ENCODE peak calls at places on chromosomes 11 and 22, in six cellular contexts. One of them, this sample, is unnamed.

GRCh38 chr22:36846949-36847348 is 13.9 kb upstream of the NCF4 start:
- DNase-seq in PC-3: no peak
- DNase-seq in HCT116: no peak
- DNase-seq in MM.1S: no peak
- DNase-seq in GM23338: no peak
- DNase-seq in hepatocyte: no peak
- DNase-seq in this sample: no peak

GRCh38 chr11:93100211-93100610 is 97.6 kb downstream of the SLC36A4 start:
- DNase-seq in PC-3: no peak
- DNase-seq in HCT116: no peak
- DNase-seq in MM.1S: no peak
- DNase-seq in GM23338: no peak
- DNase-seq in hepatocyte: no peak
- DNase-seq in this sample: no peak

GRCh38 chr22:44931077-44931540 is 78.7 kb downstream of the PHF21B start:
- DNase-seq in PC-3: no peak
- DNase-seq in HCT116: no peak
- DNase-seq in MM.1S: no peak
- DNase-seq in GM23338: no peak
- DNase-seq in hepatocyte: peak
- DNase-seq in this sample: no peak

GRCh38 chr22:28424427-28425080 is 255.1 kb downstream of the TTC28 start:
- DNase-seq in PC-3: peak
- DNase-seq in HCT116: no peak
- DNase-seq in MM.1S: no peak
- DNase-seq in GM23338: no peak
- DNase-seq in hepatocyte: no peak
- DNase-seq in this sample: no peak

GRCh38 chr11:23391031-23391430 is 530.8 kb upstream of the CCDC179 start:
- DNase-seq in PC-3: no peak
- DNase-seq in HCT116: no peak
- DNase-seq in MM.1S: no peak
- DNase-seq in GM23338: no peak
- DNase-seq in hepatocyte: no peak
- DNase-seq in this sample: no peak

GRCh38 chr22:35913925-35914324 is 114.7 kb downstream of the RBFOX2 start:
- DNase-seq in PC-3: no peak
- DNase-seq in HCT116: no peak
- DNase-seq in MM.1S: no peak
- DNase-seq in GM23338: no peak
- DNase-seq in hepatocyte: no peak
- DNase-seq in this sample: no peak

GRCh38 chr11:86396403-86396802 is 21.7 kb downstream of the CCDC81 start:
- DNase-seq in PC-3: peak
- DNase-seq in HCT116: no peak
- DNase-seq in MM.1S: no peak
- DNase-seq in GM23338: no peak
- DNase-seq in hepatocyte: no peak
- DNase-seq in this sample: no peak

GRCh38 chr11:111329306-111330204 is 31.2 kb downstream of the POU2AF3 start:
- DNase-seq in PC-3: no peak
- DNase-seq in HCT116: no peak
- DNase-seq in MM.1S: no peak
- DNase-seq in GM23338: no peak
- DNase-seq in hepatocyte: no peak
- DNase-seq in this sample: no peak

GRCh38 chr11:44507896-44508440 is 57.5 kb upstream of the CD82 start:
- DNase-seq in PC-3: no peak
- DNase-seq in HCT116: no peak
- DNase-seq in MM.1S: no peak
- DNase-seq in GM23338: no peak
- DNase-seq in hepatocyte: no peak
- DNase-seq in this sample: no peak

GRCh38 chr11:118623291-118623655 is 15.9 kb downstream of the PHLDB1 start:
- DNase-seq in PC-3: peak
- DNase-seq in HCT116: no peak
- DNase-seq in MM.1S: no peak
- DNase-seq in GM23338: no peak
- DNase-seq in hepatocyte: no peak
- DNase-seq in this sample: no peak

GRCh38 chr11:26550022-26550421 is 22.0 kb downstream of the MUC15 start:
- DNase-seq in PC-3: no peak
- DNase-seq in HCT116: no peak
- DNase-seq in MM.1S: no peak
- DNase-seq in GM23338: no peak
- DNase-seq in hepatocyte: no peak
- DNase-seq in this sample: no peak

GRCh38 chr11:45805305-45806071 is 539 bp downstream of the SLC35C1 start:
- DNase-seq in PC-3: peak
- DNase-seq in HCT116: no peak
- DNase-seq in MM.1S: no peak
- DNase-seq in GM23338: peak
- DNase-seq in hepatocyte: peak
- DNase-seq in this sample: no peak

GRCh38 chr11:31806186-31806943 is 4.8 kb downstream of the PAX6 start:
- DNase-seq in PC-3: no peak
- DNase-seq in HCT116: no peak
- DNase-seq in MM.1S: no peak
- DNase-seq in GM23338: peak
- DNase-seq in hepatocyte: no peak
- DNase-seq in this sample: no peak

GRCh38 chr11:68663482-68664010 is 20.8 kb upstream of the GAL start:
- DNase-seq in PC-3: no peak
- DNase-seq in HCT116: no peak
- DNase-seq in MM.1S: no peak
- DNase-seq in GM23338: no peak
- DNase-seq in hepatocyte: no peak
- DNase-seq in this sample: no peak

GRCh38 chr22:50233223-50233622 is 11.6 kb downstream of the TUBGCP6 start:
- DNase-seq in PC-3: no peak
- DNase-seq in HCT116: no peak
- DNase-seq in MM.1S: no peak
- DNase-seq in GM23338: no peak
- DNase-seq in hepatocyte: no peak
- DNase-seq in this sample: no peak

GRCh38 chr22:50242406-50242949 is 2.3 kb downstream of the TUBGCP6 start:
- DNase-seq in PC-3: peak
- DNase-seq in HCT116: no peak
- DNase-seq in MM.1S: no peak
- DNase-seq in GM23338: no peak
- DNase-seq in hepatocyte: no peak
- DNase-seq in this sample: no peak

GRCh38 chr22:50232481-50233151 is 12.2 kb downstream of the TUBGCP6 start:
- DNase-seq in PC-3: no peak
- DNase-seq in HCT116: no peak
- DNase-seq in MM.1S: no peak
- DNase-seq in GM23338: no peak
- DNase-seq in hepatocyte: no peak
- DNase-seq in this sample: no peak

GRCh38 chr22:50238755-50239154 is 6.1 kb downstream of the TUBGCP6 start:
- DNase-seq in PC-3: no peak
- DNase-seq in HCT116: no peak
- DNase-seq in MM.1S: no peak
- DNase-seq in GM23338: no peak
- DNase-seq in hepatocyte: no peak
- DNase-seq in this sample: no peak

GRCh38 chr22:50236731-50237409 is 8.0 kb downstream of the TUBGCP6 start:
- DNase-seq in PC-3: peak
- DNase-seq in HCT116: no peak
- DNase-seq in MM.1S: peak
- DNase-seq in GM23338: peak
- DNase-seq in hepatocyte: no peak
- DNase-seq in this sample: peak
- TF ChIP-seq CTCF in PC-3: peak
- TF ChIP-seq CTCF in HCT116: peak
- TF ChIP-seq CTCF in MM.1S: peak
- TF ChIP-seq CTCF in GM23338: peak
- TF ChIP-seq CTCF in hepatocyte: peak
- TF ChIP-seq CTCF in this sample: peak

DNA sequence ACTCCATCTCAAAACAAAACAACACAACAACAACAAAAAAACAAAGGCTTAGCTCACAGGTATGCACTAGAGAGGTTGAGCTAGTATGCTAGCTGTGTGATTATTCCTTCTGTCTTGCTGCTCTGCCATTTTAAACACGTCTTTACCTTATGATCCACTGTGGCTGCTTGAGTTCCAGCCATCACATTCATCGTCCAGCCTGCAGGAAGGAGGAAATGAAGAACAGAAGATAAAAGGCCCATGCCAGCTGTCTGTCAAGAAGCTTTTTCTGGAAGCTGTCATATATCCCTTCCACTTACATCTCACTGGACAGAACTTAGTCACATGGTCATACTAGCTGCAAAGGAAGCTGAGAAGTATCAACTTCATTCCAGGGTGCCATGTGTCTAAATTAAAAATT is 9.4 kb downstream of the PRDX5 start:
- DNase-seq in PC-3: no peak
- DNase-seq in HCT116: no peak
- DNase-seq in MM.1S: no peak
- DNase-seq in GM23338: no peak
- DNase-seq in hepatocyte: no peak
- DNase-seq in this sample: no peak
- TF ChIP-seq EZH2phosphoT487 in PC-3: no peak
- TF ChIP-seq EZH2phosphoT487 in HCT116: no peak
- TF ChIP-seq EZH2phosphoT487 in MM.1S: no peak
- TF ChIP-seq EZH2phosphoT487 in GM23338: no peak
- TF ChIP-seq EZH2phosphoT487 in hepatocyte: no peak
- TF ChIP-seq EZH2phosphoT487 in this sample: no peak

GRCh38 chr11:100790073-100790472 is 103.0 kb downstream of the ARHGAP42 start:
- DNase-seq in PC-3: peak
- DNase-seq in HCT116: no peak
- DNase-seq in MM.1S: no peak
- DNase-seq in GM23338: no peak
- DNase-seq in hepatocyte: no peak
- DNase-seq in this sample: no peak
- TF ChIP-seq CTCF in PC-3: no peak
- TF ChIP-seq CTCF in HCT116: no peak
- TF ChIP-seq CTCF in MM.1S: no peak
- TF ChIP-seq CTCF in GM23338: no peak
- TF ChIP-seq CTCF in hepatocyte: no peak
- TF ChIP-seq CTCF in this sample: no peak

GRCh38 chr11:58006940-58007339 is 16.7 kb upstream of the OR9Q1 start:
- DNase-seq in PC-3: peak
- DNase-seq in HCT116: no peak
- DNase-seq in MM.1S: no peak
- DNase-seq in GM23338: no peak
- DNase-seq in hepatocyte: no peak
- DNase-seq in this sample: no peak
- TF ChIP-seq EZH2phosphoT487 in PC-3: no peak
- TF ChIP-seq EZH2phosphoT487 in HCT116: no peak
- TF ChIP-seq EZH2phosphoT487 in MM.1S: no peak
- TF ChIP-seq EZH2phosphoT487 in GM23338: no peak
- TF ChIP-seq EZH2phosphoT487 in hepatocyte: no peak
- TF ChIP-seq EZH2phosphoT487 in this sample: no peak

DNA sequence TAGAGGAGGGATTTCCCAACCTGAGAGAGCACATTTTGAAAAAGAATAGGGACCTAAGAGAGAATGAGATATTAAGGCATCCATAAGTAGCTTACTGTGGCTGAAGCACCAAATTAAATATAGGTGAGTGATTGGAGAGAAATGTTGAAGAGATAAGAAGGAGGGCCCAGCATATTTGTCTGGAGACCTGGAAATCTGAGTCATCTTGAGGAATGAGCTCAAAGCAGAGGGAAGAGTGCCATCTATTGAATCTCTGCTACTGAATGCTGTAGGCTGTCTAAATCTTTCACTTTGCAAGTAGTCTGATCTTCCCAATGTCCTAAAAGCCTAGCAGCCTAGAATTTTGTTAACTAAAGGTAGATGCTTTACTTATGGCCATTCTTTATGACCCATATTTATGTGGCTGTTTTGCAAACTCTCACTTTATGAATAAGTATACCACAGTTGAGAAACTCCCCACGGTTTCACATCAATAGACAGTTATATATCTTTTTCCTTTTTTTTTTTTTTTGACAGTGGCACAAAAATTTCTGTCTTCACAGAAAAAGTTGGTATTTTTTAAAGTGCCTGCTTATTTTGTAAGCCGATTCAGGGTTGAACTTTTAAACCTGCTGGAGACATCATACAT is 2093.5 kb downstream of the LRRC4C start:
- DNase-seq in PC-3: peak
- DNase-seq in HCT116: no peak
- DNase-seq in MM.1S: no peak
- DNase-seq in GM23338: peak
- DNase-seq in hepatocyte: peak
- DNase-seq in this sample: no peak
- TF ChIP-seq CTCF in PC-3: peak
- TF ChIP-seq CTCF in HCT116: no peak
- TF ChIP-seq CTCF in MM.1S: no peak
- TF ChIP-seq CTCF in GM23338: peak
- TF ChIP-seq CTCF in hepatocyte: peak
- TF ChIP-seq CTCF in this sample: no peak

DNA sequence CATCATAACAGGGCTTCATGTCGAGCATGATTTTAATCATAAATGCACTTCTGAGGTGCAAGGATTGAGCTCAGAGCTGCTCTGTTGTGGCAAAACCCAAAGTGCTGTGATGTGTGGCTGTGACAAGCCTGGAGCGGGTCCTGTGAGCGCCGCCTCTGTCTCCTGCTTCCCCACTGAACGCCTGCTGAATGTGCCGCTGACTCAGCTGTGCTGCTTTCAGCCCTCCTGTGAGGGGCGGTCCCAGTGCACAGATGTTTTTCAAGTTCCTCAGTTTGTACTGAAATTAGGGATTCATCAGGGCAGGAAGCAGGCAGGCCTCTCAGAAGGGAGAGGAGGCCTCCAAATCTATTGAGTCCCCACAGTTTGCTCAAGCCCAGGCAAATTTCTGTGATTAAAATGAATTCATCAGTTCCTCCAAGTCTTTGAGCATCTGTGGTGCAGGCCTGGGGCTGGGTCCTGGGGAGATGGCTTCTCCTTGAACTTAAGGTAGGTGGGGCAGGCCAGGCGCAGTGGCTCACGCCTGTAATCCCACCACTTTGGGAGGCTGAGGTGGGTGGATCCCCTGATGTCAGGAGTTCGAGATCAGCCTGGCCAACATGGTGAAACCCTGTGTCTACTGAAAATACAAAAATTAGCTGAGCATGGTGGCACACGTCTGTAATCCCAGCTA is 2.9 kb upstream of the GTSE1 start:
- DNase-seq in PC-3: no peak
- DNase-seq in HCT116: no peak
- DNase-seq in MM.1S: peak
- DNase-seq in GM23338: no peak
- DNase-seq in hepatocyte: no peak
- DNase-seq in this sample: peak
- TF ChIP-seq EZH2phosphoT487 in PC-3: no peak
- TF ChIP-seq EZH2phosphoT487 in HCT116: no peak
- TF ChIP-seq EZH2phosphoT487 in MM.1S: no peak
- TF ChIP-seq EZH2phosphoT487 in GM23338: no peak
- TF ChIP-seq EZH2phosphoT487 in hepatocyte: no peak
- TF ChIP-seq EZH2phosphoT487 in this sample: no peak

GRCh38 chr11:5684627-5685362 is at the start of gene TRIM5:
- DNase-seq in PC-3: peak
- DNase-seq in HCT116: peak
- DNase-seq in MM.1S: peak
- DNase-seq in GM23338: peak
- DNase-seq in hepatocyte: peak
- DNase-seq in this sample: peak
- TF ChIP-seq CTCF in PC-3: peak
- TF ChIP-seq CTCF in HCT116: peak
- TF ChIP-seq CTCF in MM.1S: peak
- TF ChIP-seq CTCF in GM23338: peak
- TF ChIP-seq CTCF in hepatocyte: peak
- TF ChIP-seq CTCF in this sample: peak

GRCh38 chr11:108959124-108959761 is 294.4 kb downstream of the DDX10 start:
- DNase-seq in PC-3: no peak
- DNase-seq in HCT116: no peak
- DNase-seq in MM.1S: no peak
- DNase-seq in GM23338: no peak
- DNase-seq in hepatocyte: no peak
- DNase-seq in this sample: no peak
- TF ChIP-seq EZH2phosphoT487 in PC-3: no peak
- TF ChIP-seq EZH2phosphoT487 in HCT116: no peak
- TF ChIP-seq EZH2phosphoT487 in MM.1S: no peak
- TF ChIP-seq EZH2phosphoT487 in GM23338: no peak
- TF ChIP-seq EZH2phosphoT487 in hepatocyte: no peak
- TF ChIP-seq EZH2phosphoT487 in this sample: no peak